ENCODE peak calls at places on chromosomes 12 and 14, in four cellular contexts. One of them, this sample, is unnamed.

GRCh38 chr14:34843011-34843554 is 32.1 kb downstream of the BAZ1A start:
- DNase-seq in GM12878: peak
- DNase-seq in K562: peak
- DNase-seq in HL-60: peak
- DNase-seq in this sample: no peak

GRCh38 chr12:17992002-17992656 is 97.9 kb downstream of the RERGL start:
- DNase-seq in HL-60: peak
- DNase-seq in K562: peak
- DNase-seq in GM12878: peak
- DNase-seq in this sample: peak

GRCh38 chr12:12890492-12890814 is 909 bp upstream of the GPRC5A start:
- DNase-seq in HL-60: no peak
- DNase-seq in GM12878: no peak
- DNase-seq in K562: no peak
- DNase-seq in this sample: no peak

GRCh38 chr12:3533703-3534386 is 42.8 kb downstream of the PRMT8 start:
- DNase-seq in GM12878: no peak
- DNase-seq in HL-60: no peak
- DNase-seq in K562: no peak
- DNase-seq in this sample: no peak

GRCh38 chr14:39230416-39230815 is 3.3 kb upstream of the MIA2 start:
- DNase-seq in HL-60: no peak
- DNase-seq in K562: no peak
- DNase-seq in GM12878: no peak
- DNase-seq in this sample: no peak

GRCh38 chr12:52380271-52380694 is 5.2 kb downstream of the KRT84 start:
- DNase-seq in GM12878: no peak
- DNase-seq in K562: no peak
- DNase-seq in HL-60: no peak
- DNase-seq in this sample: no peak

GRCh38 chr14:99475179-99475578 is 5.5 kb downstream of the SETD3 start:
- DNase-seq in HL-60: no peak
- DNase-seq in K562: no peak
- DNase-seq in GM12878: no peak
- DNase-seq in this sample: no peak

GRCh38 chr14:55129086-55129427 is at the start of gene LGALS3:
- DNase-seq in K562: peak
- DNase-seq in GM12878: no peak
- DNase-seq in HL-60: no peak
- DNase-seq in this sample: peak

GRCh38 chr12:131723532-131723931 is 12.6 kb downstream of the SFSWAP start:
- DNase-seq in K562: no peak
- DNase-seq in HL-60: no peak
- DNase-seq in GM12878: no peak
- DNase-seq in this sample: no peak

GRCh38 chr14:100473249-100473648 is 114.0 kb downstream of the BEGAIN start:
- DNase-seq in GM12878: no peak
- DNase-seq in K562: no peak
- DNase-seq in HL-60: no peak
- DNase-seq in this sample: no peak

GRCh38 chr12:5014269-5014668 is 29.4 kb upstream of the KCNA5 start:
- DNase-seq in K562: no peak
- DNase-seq in GM12878: no peak
- DNase-seq in HL-60: no peak
- DNase-seq in this sample: no peak

GRCh38 chr12:13799574-13799973 is 181.8 kb downstream of the GRIN2B start:
- DNase-seq in GM12878: no peak
- DNase-seq in K562: no peak
- DNase-seq in HL-60: no peak
- DNase-seq in this sample: no peak

GRCh38 chr14:71230897-71231296 is 323.6 kb downstream of the PCNX1 start:
- DNase-seq in K562: no peak
- DNase-seq in GM12878: no peak
- DNase-seq in HL-60: no peak
- DNase-seq in this sample: no peak

GRCh38 chr12:122171399-122171798 is 2.6 kb downstream of the IL31 start:
- DNase-seq in GM12878: no peak
- DNase-seq in K562: no peak
- DNase-seq in HL-60: no peak
- DNase-seq in this sample: no peak

GRCh38 chr14:64114166-64114565 is 180.0 kb downstream of the ESR2 start:
- DNase-seq in HL-60: peak
- DNase-seq in GM12878: no peak
- DNase-seq in K562: no peak
- DNase-seq in this sample: no peak

GRCh38 chr14:79967001-79967400 is 244.3 kb downstream of the DIO2 start:
- DNase-seq in HL-60: no peak
- DNase-seq in K562: no peak
- DNase-seq in GM12878: no peak
- DNase-seq in this sample: no peak

GRCh38 chr14:68691031-68691864 is 101.6 kb downstream of the ZFP36L1 start:
- DNase-seq in HL-60: no peak
- DNase-seq in K562: peak
- DNase-seq in GM12878: no peak
- DNase-seq in this sample: no peak

GRCh38 chr14:21703357-21704339 is 30.0 kb upstream of the OR4E1 start:
- DNase-seq in GM12878: no peak
- DNase-seq in HL-60: no peak
- DNase-seq in K562: no peak
- DNase-seq in this sample: no peak

GRCh38 chr14:57712101-57712500 is 153.8 kb downstream of the SLC35F4 start:
- DNase-seq in HL-60: no peak
- DNase-seq in GM12878: no peak
- DNase-seq in K562: no peak
- DNase-seq in this sample: no peak

DNA sequence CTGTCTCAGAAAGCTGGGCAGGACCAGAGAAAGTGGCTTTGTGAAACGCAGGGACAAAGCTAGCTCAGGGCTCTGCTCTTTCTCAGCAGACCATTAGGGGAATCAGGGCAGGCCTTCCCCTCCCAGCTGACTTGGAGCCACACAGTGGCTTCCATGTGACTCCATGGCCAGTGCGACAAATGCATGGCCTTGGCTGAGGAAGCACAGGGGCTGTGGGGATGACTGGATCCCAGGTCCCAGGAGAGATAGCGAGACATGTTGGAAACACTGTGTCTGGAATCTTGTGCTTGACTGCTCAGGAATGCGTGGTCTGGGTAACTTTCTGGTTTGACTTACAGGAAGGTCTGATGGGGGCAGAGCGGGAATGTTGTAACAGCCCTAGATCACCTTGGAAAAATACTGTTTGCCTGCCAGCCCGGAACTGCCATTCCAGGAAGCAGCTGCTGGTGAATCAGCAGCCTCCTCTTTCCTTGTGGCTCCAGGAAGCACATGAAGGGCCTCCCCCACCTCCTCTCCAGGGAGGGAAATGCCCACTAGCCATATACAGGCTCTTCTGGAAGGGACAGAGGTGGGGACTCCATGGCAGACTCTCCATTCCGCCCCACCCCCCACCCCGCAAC is 133.5 kb upstream of the HIF1A start:
- DNase-seq in K562: no peak
- DNase-seq in HL-60: peak
- DNase-seq in GM12878: no peak
- DNase-seq in this sample: no peak
- TF ChIP-seq POLR2AphosphoS5 in K562: no peak
- TF ChIP-seq POLR2AphosphoS5 in HL-60: no peak
- TF ChIP-seq POLR2AphosphoS5 in GM12878: no peak
- TF ChIP-seq POLR2AphosphoS5 in this sample: no peak

DNA sequence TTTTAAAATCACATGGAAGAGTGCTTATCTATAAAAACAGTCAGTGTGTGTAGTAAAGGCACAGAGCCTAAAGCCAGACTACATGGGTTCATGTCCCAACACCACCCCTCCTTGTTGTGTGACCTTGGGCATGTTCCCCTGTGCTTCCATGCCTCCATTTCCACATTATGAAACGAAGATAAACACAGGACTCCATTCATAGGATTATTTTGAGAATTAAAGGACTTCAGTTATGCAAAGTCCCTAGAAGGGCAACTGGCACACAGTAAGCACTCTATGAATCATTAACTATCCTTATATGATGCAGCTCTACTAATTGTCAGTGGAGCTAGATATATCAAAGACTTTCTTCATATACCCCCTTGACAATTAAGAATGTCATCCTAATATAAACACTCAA is 17.8 kb downstream of the IFNG-AS1 start:
- DNase-seq in K562: no peak
- DNase-seq in HL-60: no peak
- DNase-seq in GM12878: no peak
- DNase-seq in this sample: no peak
- TF ChIP-seq SPI1 in K562: no peak
- TF ChIP-seq SPI1 in HL-60: no peak
- TF ChIP-seq SPI1 in GM12878: no peak
- TF ChIP-seq SPI1 in this sample: no peak

GRCh38 chr12:6277982-6278438 is 32.5 kb upstream of the PLEKHG6 start:
- DNase-seq in HL-60: no peak
- DNase-seq in GM12878: no peak
- DNase-seq in K562: no peak
- DNase-seq in this sample: peak
- TF ChIP-seq POLR2AphosphoS5 in HL-60: no peak
- TF ChIP-seq POLR2AphosphoS5 in GM12878: no peak
- TF ChIP-seq POLR2AphosphoS5 in K562: no peak
- TF ChIP-seq POLR2AphosphoS5 in this sample: no peak

DNA sequence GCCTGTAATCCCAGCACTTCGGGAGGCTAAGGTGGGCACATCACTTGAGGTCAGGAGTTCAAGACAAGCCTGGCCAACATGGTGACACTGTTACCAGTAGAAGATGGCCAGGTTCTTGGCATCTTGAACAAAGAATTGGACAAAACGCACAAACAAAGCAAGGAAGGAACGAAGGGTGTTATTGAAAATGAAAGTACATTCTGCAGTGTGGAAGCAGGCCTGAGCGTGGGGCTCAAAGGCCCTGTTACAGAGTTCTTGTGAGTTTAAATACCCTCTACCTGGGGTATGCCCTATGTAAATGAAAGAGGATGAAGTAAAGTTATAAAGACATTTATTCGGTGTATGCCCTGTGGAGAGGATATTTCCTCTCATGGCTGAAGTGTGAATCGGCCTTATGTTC is 20.8 kb upstream of the CDK17 start:
- DNase-seq in K562: no peak
- DNase-seq in HL-60: no peak
- DNase-seq in GM12878: no peak
- DNase-seq in this sample: no peak
- TF ChIP-seq SPI1 in K562: no peak
- TF ChIP-seq SPI1 in HL-60: no peak
- TF ChIP-seq SPI1 in GM12878: no peak
- TF ChIP-seq SPI1 in this sample: no peak

GRCh38 chr14:103346286-103346685 is 12.2 kb downstream of the EIF5 start:
- DNase-seq in HL-60: no peak
- DNase-seq in GM12878: no peak
- DNase-seq in K562: no peak
- DNase-seq in this sample: no peak

GRCh38 chr14:103340480-103341212 is 6.6 kb downstream of the EIF5 start:
- DNase-seq in K562: no peak
- DNase-seq in GM12878: no peak
- DNase-seq in HL-60: peak
- DNase-seq in this sample: no peak

GRCh38 chr14:103343905-103344797 is 10.1 kb downstream of the EIF5 start:
- DNase-seq in K562: no peak
- DNase-seq in GM12878: no peak
- DNase-seq in HL-60: no peak
- DNase-seq in this sample: no peak

GRCh38 chr14:103341250-103342129 is 7.5 kb downstream of the EIF5 start:
- DNase-seq in HL-60: no peak
- DNase-seq in K562: no peak
- DNase-seq in GM12878: no peak
- DNase-seq in this sample: no peak

DNA sequence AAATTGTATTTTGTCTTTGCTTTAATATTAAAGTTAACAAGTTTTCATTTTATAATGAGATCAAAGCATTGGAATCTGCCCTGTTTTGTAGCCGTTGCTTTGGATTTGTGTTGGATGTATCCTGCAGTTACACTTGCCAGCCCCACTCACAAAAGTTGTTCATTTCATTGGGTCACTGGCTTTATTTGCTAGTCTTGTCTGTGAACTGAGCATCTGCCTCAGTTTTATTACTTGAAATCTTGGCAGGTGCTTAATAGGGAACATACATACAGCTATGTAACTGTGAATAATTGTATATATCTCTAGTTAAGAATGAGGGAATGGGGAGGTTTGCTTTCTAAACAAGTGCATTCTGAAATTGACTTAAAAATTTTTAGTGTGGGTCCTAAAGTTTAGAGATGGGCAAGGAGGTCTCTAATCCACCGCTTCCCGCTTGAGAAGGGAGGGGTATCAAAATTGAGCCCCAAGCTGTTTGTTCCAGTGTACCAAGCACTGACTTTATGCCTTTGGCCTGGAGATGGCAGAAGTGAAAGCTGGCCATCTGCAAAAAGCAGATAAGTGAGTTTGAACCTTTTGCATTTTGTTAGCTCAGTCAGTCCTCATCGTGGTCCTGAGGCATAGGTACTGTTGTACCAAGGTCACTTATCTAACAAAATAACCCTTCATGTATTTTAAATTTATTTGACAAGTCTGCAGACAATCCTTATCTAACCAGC is 9.3 kb downstream of the EIF5 start:
- DNase-seq in GM12878: no peak
- DNase-seq in K562: no peak
- DNase-seq in HL-60: no peak
- DNase-seq in this sample: no peak
- TF ChIP-seq POLR2AphosphoS5 in GM12878: peak
- TF ChIP-seq POLR2AphosphoS5 in K562: peak
- TF ChIP-seq POLR2AphosphoS5 in HL-60: no peak
- TF ChIP-seq POLR2AphosphoS5 in this sample: peak